ENCODE peak calls at places on chromosome 9, in four cellular contexts. One of them, this sample, is unnamed.
A peak's percentile ranks its signal among the peaks of the same experiment; 100 is the strongest.

GRCh38 chr9:94586814-94587213 is 6.8 kb downstream of the FBP2 start:
- DNase-seq in dermis microvascular lymphatic vessel endothelial cell: no peak
- DNase-seq in hepatocyte: no peak
- DNase-seq in HEK293T: no peak
- DNase-seq in this sample: no peak

GRCh38 chr9:99264070-99264469 is 42.0 kb downstream of the SEC61B start:
- DNase-seq in HEK293T: peak; percentile 22
- DNase-seq in dermis microvascular lymphatic vessel endothelial cell: no peak
- DNase-seq in hepatocyte: no peak
- DNase-seq in this sample: no peak

GRCh38 chr9:3330792-3331420 is 194.9 kb downstream of the RFX3 start:
- DNase-seq in hepatocyte: no peak
- DNase-seq in HEK293T: no peak
- DNase-seq in dermis microvascular lymphatic vessel endothelial cell: no peak
- DNase-seq in this sample: no peak

GRCh38 chr9:78130004-78130403 is 98.4 kb upstream of the GNAQ start:
- DNase-seq in hepatocyte: no peak
- DNase-seq in dermis microvascular lymphatic vessel endothelial cell: no peak
- DNase-seq in HEK293T: peak; percentile 42
- DNase-seq in this sample: peak; percentile 41

GRCh38 chr9:109906766-109907382 is 126.9 kb downstream of the PALM2AKAP2 start:
- DNase-seq in dermis microvascular lymphatic vessel endothelial cell: no peak
- DNase-seq in hepatocyte: no peak
- DNase-seq in HEK293T: no peak
- DNase-seq in this sample: no peak

GRCh38 chr9:106557996-106558667 is 304.8 kb upstream of the ZNF462 start:
- DNase-seq in hepatocyte: no peak
- DNase-seq in dermis microvascular lymphatic vessel endothelial cell: no peak
- DNase-seq in HEK293T: no peak
- DNase-seq in this sample: no peak

GRCh38 chr9:35487066-35487465 is 2.8 kb upstream of the RUSC2 start:
- DNase-seq in HEK293T: no peak
- DNase-seq in dermis microvascular lymphatic vessel endothelial cell: no peak
- DNase-seq in hepatocyte: no peak
- DNase-seq in this sample: no peak

GRCh38 chr9:31597977-31598376 is 786.5 kb upstream of the ACO1 start:
- DNase-seq in dermis microvascular lymphatic vessel endothelial cell: no peak
- DNase-seq in HEK293T: no peak
- DNase-seq in hepatocyte: peak; percentile 7
- DNase-seq in this sample: no peak

GRCh38 chr9:68941780-68942459 is 72.0 kb downstream of the PRKACG start:
- DNase-seq in hepatocyte: no peak
- DNase-seq in dermis microvascular lymphatic vessel endothelial cell: no peak
- DNase-seq in HEK293T: no peak
- DNase-seq in this sample: no peak

GRCh38 chr9:104923289-104923688 is 4.7 kb downstream of the ABCA1 start:
- DNase-seq in hepatocyte: no peak
- DNase-seq in HEK293T: no peak
- DNase-seq in dermis microvascular lymphatic vessel endothelial cell: no peak
- DNase-seq in this sample: no peak